ENCODE peak calls at places on chromosomes 2 and 18, in seven cellular contexts. B is left ventricle myocardium inferior, J is DND-41, K is cardiac fibroblast, Z is heart left ventricle, T is skeletal muscle cell, G is tibial nerve. P is an unnamed sample.

GRCh38 chr2:239930378-239930777 is 94.8 kb downstream of the NDUFA10 start:
- DNase-seq in J (no peak), G (no peak), K (no peak), Z (no peak), T (no peak), B (peak; percentile 2), P (peak; percentile 5)

GRCh38 chr2:204335642-204336041 is 209.6 kb upstream of the PARD3B start:
- DNase-seq in G (no peak), Z (no peak), J (no peak), K (no peak), T (no peak), B (no peak), P (no peak)

GRCh38 chr2:160454070-160454797 is 39.4 kb downstream of the RBMS1 start:
- DNase-seq in T (no peak), B (no peak), K (no peak), Z (no peak), J (no peak), G (no peak), P (no peak)

GRCh38 chr2:216551234-216551633 is 52.6 kb downstream of the RPL37A start:
- DNase-seq in T (peak; percentile 78), K (peak; percentile 64), J (no peak), B (no peak), Z (no peak), G (no peak), P (no peak)

GRCh38 chr2:23940976-23941605 is 828 bp downstream of the UBXN2A start:
- DNase-seq in G (no peak), Z (no peak), T (no peak), B (no peak), J (no peak), K (peak; percentile 50), P (no peak)

GRCh38 chr18:39215920-39216319 is 1650.3 kb upstream of the CELF4 start:
- DNase-seq in B (no peak), Z (no peak), J (no peak), K (no peak), G (no peak), T (no peak), P (no peak)

GRCh38 chr18:32920796-32921787 is 148.3 kb upstream of the KLHL14 start:
- DNase-seq in J (no peak), B (no peak), K (peak; percentile 84), Z (no peak), T (peak; percentile 95), G (no peak), P (no peak)

GRCh38 chr2:119116411-119117295 is 41.9 kb downstream of the C1QL2 start:
- DNase-seq in K (no peak), J (no peak), G (no peak), T (no peak), Z (no peak), B (no peak), P (no peak)

GRCh38 chr2:26738481-26738880 is 25.6 kb upstream of the SLC35F6 start:
- DNase-seq in T (no peak), Z (no peak), B (no peak), K (no peak), J (no peak), G (no peak), P (no peak)

GRCh38 chr2:214507032-214507431 is 96.2 kb downstream of the VWC2L start:
- DNase-seq in Z (no peak), B (no peak), J (no peak), K (no peak), T (no peak), G (no peak), P (no peak)

GRCh38 chr2:45585267-45585861 is 25.7 kb downstream of the SRBD1 start:
- DNase-seq in G (no peak), T (no peak), K (peak; percentile 77), Z (no peak), J (peak; percentile 18), B (no peak), P (peak; percentile 24)

GRCh38 chr2:169823996-169824372 is 721 bp downstream of the METTL5 start:
- DNase-seq in K (no peak), J (no peak), T (no peak), B (no peak), Z (no peak), G (no peak), P (no peak)
- H3K4me3 ChIP-seq in K (peak overlapping the region; percentile 60), J (peak overlapping the region; percentile 65), T (peak overlapping the region; percentile 74), B (peak overlapping the region; percentile 82), Z (peak overlapping the region; percentile 86), G (peak overlapping the region; percentile 58), P (peak overlapping the region; percentile 74)

GRCh38 chr2:50402654-50402960 is 629.3 kb downstream of the NRXN1 start:
- DNase-seq in Z (no peak), J (no peak), T (no peak), B (no peak), K (no peak), G (no peak), P (no peak)

GRCh38 chr2:50401772-50402653 is 629.9 kb downstream of the NRXN1 start:
- DNase-seq in B (no peak), J (peak; percentile 44), T (peak; percentile 13), G (peak; percentile 16), Z (no peak), K (peak; percentile 66), P (peak; percentile 56)

GRCh38 chr2:50395510-50396300 is 636.2 kb downstream of the NRXN1 start:
- DNase-seq in J (no peak), T (no peak), Z (no peak), K (no peak), G (no peak), B (no peak), P (no peak)

GRCh38 chr2:50396301-50396637 is 635.7 kb downstream of the NRXN1 start:
- DNase-seq in K (no peak), J (no peak), G (no peak), B (no peak), Z (no peak), T (no peak), P (no peak)

DNA sequence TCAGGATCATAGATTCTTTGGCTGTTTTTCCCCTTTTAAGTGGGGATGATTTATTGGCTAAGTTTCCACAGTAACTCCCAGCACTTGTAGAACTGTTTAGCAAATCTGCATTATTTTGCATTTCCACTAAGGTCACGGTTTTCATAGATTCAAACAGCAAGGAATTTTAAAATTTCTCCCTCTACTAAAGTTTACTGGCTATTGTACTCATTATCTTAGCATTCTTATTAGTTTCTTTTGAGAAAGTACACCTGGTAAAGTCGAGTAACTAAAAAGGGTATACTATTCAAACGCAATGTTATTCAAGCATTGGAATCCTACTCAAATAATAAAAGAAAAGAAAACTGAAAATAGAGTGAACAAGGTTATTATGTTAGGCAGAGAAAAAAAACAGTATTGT is 633.8 kb downstream of the NRXN1 start:
- DNase-seq in B (no peak), Z (no peak), T (no peak), K (no peak), J (no peak), G (no peak), P (no peak)
- H3K4me3 ChIP-seq in B (no peak overlapping the region), Z (no peak overlapping the region), T (no peak overlapping the region), K (no peak overlapping the region), J (no peak overlapping the region), G (no peak overlapping the region), P (no peak overlapping the region)

DNA sequence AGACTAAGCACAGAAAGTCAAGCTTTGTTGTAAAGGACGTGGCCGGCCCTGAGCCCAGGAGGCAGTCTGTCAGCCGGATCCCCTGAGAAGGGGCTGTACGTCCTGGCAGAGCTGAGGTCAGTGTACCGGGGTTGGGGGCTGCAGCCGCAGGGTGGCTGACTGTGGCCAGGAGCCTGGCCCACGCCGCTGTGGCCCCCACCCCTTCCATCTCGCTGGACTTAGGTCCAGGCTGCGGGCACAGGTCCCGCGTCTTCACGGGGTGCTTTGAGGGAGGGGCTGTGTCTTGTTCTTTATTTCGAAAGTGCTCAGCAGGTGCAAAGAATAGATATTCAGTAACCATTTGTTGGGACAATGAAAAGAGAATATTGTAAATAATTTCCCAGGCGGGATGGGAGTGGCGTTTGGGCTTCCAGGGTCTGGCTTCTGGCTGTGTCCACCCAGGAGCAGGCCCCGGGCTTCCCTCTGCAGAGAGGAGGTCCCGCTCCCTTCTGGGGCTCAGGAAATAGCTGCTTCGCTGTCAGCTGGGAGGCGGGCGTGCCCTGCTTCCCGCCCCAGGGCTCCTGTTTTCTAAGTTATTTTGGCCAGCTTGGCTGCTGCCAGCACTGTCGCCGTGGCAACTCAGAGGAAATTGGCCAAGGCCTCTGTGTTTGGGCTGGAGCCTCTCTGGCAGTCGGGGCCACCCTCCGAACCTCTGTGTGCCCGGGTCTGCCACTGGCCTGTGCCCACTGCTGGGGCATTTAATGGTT is 7.4 kb downstream of the NFATC1 start:
- DNase-seq in T (no peak), Z (peak; percentile 85), G (peak; percentile 71), J (no peak), B (peak; percentile 79), K (peak; percentile 70), P (peak; percentile 58)
- H3K4me3 ChIP-seq in T (no peak overlapping the region), Z (peak overlapping the region; percentile 44), G (no peak overlapping the region), J (no peak overlapping the region), B (peak overlapping the region; percentile 33), K (no peak overlapping the region), P (no peak overlapping the region)

GRCh38 chr2:187549193-187549592 is 5.0 kb downstream of the TFPI start:
- DNase-seq in B (no peak), J (no peak), G (no peak), Z (no peak), T (no peak), K (no peak), P (no peak)
- H3K4me3 ChIP-seq in B (peak overlapping the region; percentile 66), J (no peak overlapping the region), G (no peak overlapping the region), Z (peak overlapping the region; percentile 61), T (no peak overlapping the region), K (no peak overlapping the region), P (no peak overlapping the region)

DNA sequence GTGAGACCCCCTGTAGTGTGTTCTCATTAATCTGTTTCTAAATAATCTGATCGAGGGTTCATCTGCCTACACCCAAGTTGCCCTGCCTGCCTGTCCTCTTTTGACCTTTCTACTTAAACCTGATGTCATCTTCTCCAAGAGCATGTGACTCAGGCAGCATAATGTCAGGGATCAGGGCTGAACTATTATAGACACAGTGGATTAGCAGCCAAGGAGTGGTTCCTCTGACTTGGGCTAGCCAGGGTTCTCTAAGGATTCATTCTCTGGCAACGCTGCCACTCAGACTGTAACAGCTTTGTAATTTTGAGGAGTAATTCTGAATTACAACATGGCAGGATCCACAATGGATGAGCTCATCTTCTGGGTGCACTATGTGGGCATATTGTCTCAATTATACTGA is 124.0 kb downstream of the MDH1 start:
- DNase-seq in G (no peak), Z (no peak), J (no peak), T (no peak), B (no peak), K (no peak), P (peak; percentile 26)
- H3K4me3 ChIP-seq in G (no peak overlapping the region), Z (no peak overlapping the region), J (no peak overlapping the region), T (no peak overlapping the region), B (no peak overlapping the region), K (no peak overlapping the region), P (no peak overlapping the region)